ENCODE peak calls at places on chromosomes 13 and 19, in six cellular contexts. One of them, this sample, is unnamed.

GRCh38 chr19:18287836-18288772 is 6.7 kb upstream of the JUND start:
- DNase-seq in testis: no peak
- DNase-seq in breast epithelium: no peak
- DNase-seq in uterus: no peak
- DNase-seq in heart left ventricle: no peak
- DNase-seq in IMR-90: no peak
- DNase-seq in this sample: no peak

GRCh38 chr19:46913198-46913851 is 52.5 kb downstream of the ARHGAP35 start:
- DNase-seq in uterus: no peak
- DNase-seq in breast epithelium: no peak
- DNase-seq in testis: no peak
- DNase-seq in heart left ventricle: no peak
- DNase-seq in IMR-90: no peak
- DNase-seq in this sample: no peak

GRCh38 chr13:27712421-27712820 is 79.9 kb upstream of the GSX1 start:
- DNase-seq in uterus: no peak
- DNase-seq in breast epithelium: no peak
- DNase-seq in testis: peak; percentile 64
- DNase-seq in IMR-90: no peak
- DNase-seq in heart left ventricle: no peak
- DNase-seq in this sample: no peak

GRCh38 chr19:3785464-3785937 is 680 bp downstream of the MATK start:
- DNase-seq in testis: no peak
- DNase-seq in heart left ventricle: no peak
- DNase-seq in uterus: no peak
- DNase-seq in breast epithelium: no peak
- DNase-seq in IMR-90: no peak
- DNase-seq in this sample: no peak

GRCh38 chr19:2652504-2653099 is 49.9 kb downstream of the GNG7 start:
- DNase-seq in IMR-90: no peak
- DNase-seq in breast epithelium: no peak
- DNase-seq in testis: peak; percentile 53
- DNase-seq in heart left ventricle: no peak
- DNase-seq in uterus: no peak
- DNase-seq in this sample: no peak

GRCh38 chr13:93243375-93244063 is 16.9 kb downstream of the GPC6 start:
- DNase-seq in testis: no peak
- DNase-seq in breast epithelium: no peak
- DNase-seq in IMR-90: no peak
- DNase-seq in uterus: no peak
- DNase-seq in heart left ventricle: no peak
- DNase-seq in this sample: no peak

GRCh38 chr19:16587031-16588023 is 15.1 kb upstream of the SLC35E1 start:
- DNase-seq in IMR-90: peak; percentile 67
- DNase-seq in heart left ventricle: no peak
- DNase-seq in uterus: no peak
- DNase-seq in breast epithelium: no peak
- DNase-seq in testis: peak; percentile 80
- DNase-seq in this sample: no peak

GRCh38 chr19:34838753-34839431 is 65.9 kb upstream of the ZNF599 start:
- DNase-seq in breast epithelium: no peak
- DNase-seq in uterus: no peak
- DNase-seq in IMR-90: no peak
- DNase-seq in heart left ventricle: no peak
- DNase-seq in testis: peak; percentile 33
- DNase-seq in this sample: no peak

GRCh38 chr19:42037649-42038048 is 32.4 kb downstream of the GRIK5 start:
- DNase-seq in uterus: no peak
- DNase-seq in breast epithelium: no peak
- DNase-seq in heart left ventricle: no peak
- DNase-seq in IMR-90: no peak
- DNase-seq in testis: no peak
- DNase-seq in this sample: no peak

GRCh38 chr19:33978286-33978685 is 181.6 kb downstream of the KCTD15 start:
- DNase-seq in IMR-90: no peak
- DNase-seq in uterus: no peak
- DNase-seq in testis: no peak
- DNase-seq in heart left ventricle: no peak
- DNase-seq in breast epithelium: no peak
- DNase-seq in this sample: no peak

GRCh38 chr13:27822258-27822872 is 30.1 kb downstream of the GSX1 start:
- DNase-seq in breast epithelium: no peak
- DNase-seq in uterus: no peak
- DNase-seq in testis: no peak
- DNase-seq in heart left ventricle: no peak
- DNase-seq in IMR-90: no peak
- DNase-seq in this sample: peak; percentile 20

GRCh38 chr19:52992109-52993004 is 21.4 kb upstream of the ERVV-1 start:
- DNase-seq in breast epithelium: no peak
- DNase-seq in testis: peak; percentile 26
- DNase-seq in heart left ventricle: peak; percentile 66
- DNase-seq in IMR-90: no peak
- DNase-seq in uterus: peak; percentile 40
- DNase-seq in this sample: peak; percentile 87

GRCh38 chr19:51799311-51799997 is 4.5 kb downstream of the FPR3 start:
- DNase-seq in heart left ventricle: peak; percentile 90
- DNase-seq in breast epithelium: peak; percentile 75
- DNase-seq in uterus: peak; percentile 78
- DNase-seq in testis: peak; percentile 93
- DNase-seq in IMR-90: peak; percentile 94
- DNase-seq in this sample: peak; percentile 87

GRCh38 chr13:114151031-114151430 is 18.6 kb upstream of the RASA3 start:
- DNase-seq in breast epithelium: no peak
- DNase-seq in IMR-90: no peak
- DNase-seq in heart left ventricle: no peak
- DNase-seq in uterus: no peak
- DNase-seq in testis: no peak
- DNase-seq in this sample: no peak

GRCh38 chr19:8461376-8461775 is 16.6 kb downstream of the HNRNPM start:
- DNase-seq in heart left ventricle: no peak
- DNase-seq in IMR-90: no peak
- DNase-seq in testis: no peak
- DNase-seq in uterus: no peak
- DNase-seq in breast epithelium: no peak
- DNase-seq in this sample: no peak

GRCh38 chr19:39828015-39828633 is 5.8 kb downstream of the DYRK1B start:
- DNase-seq in IMR-90: no peak
- DNase-seq in heart left ventricle: no peak
- DNase-seq in testis: no peak
- DNase-seq in uterus: no peak
- DNase-seq in breast epithelium: no peak
- DNase-seq in this sample: no peak

GRCh38 chr19:18865973-18866799 is 29.8 kb downstream of the CERS1 start:
- DNase-seq in IMR-90: peak; percentile 36
- DNase-seq in breast epithelium: no peak
- DNase-seq in uterus: peak; percentile 67
- DNase-seq in testis: peak; percentile 80
- DNase-seq in heart left ventricle: no peak
- DNase-seq in this sample: no peak

GRCh38 chr19:46413262-46414031 is at the start of gene CCDC8:
- DNase-seq in uterus: peak; percentile 95
- DNase-seq in IMR-90: peak; percentile 92
- DNase-seq in breast epithelium: peak; percentile 73
- DNase-seq in heart left ventricle: peak; percentile 90
- DNase-seq in testis: peak; percentile 95
- DNase-seq in this sample: no peak

GRCh38 chr19:45999653-46000121 is 4.4 kb downstream of the CCDC61 start:
- DNase-seq in IMR-90: peak; percentile 43
- DNase-seq in testis: peak; percentile 28
- DNase-seq in uterus: peak; percentile 49
- DNase-seq in heart left ventricle: peak; percentile 55
- DNase-seq in breast epithelium: no peak
- DNase-seq in this sample: no peak

GRCh38 chr13:111359237-111359915 is 38.9 kb downstream of the TEX29 start:
- DNase-seq in testis: no peak
- DNase-seq in uterus: no peak
- DNase-seq in IMR-90: peak; percentile 27
- DNase-seq in breast epithelium: no peak
- DNase-seq in heart left ventricle: no peak
- DNase-seq in this sample: no peak

DNA sequence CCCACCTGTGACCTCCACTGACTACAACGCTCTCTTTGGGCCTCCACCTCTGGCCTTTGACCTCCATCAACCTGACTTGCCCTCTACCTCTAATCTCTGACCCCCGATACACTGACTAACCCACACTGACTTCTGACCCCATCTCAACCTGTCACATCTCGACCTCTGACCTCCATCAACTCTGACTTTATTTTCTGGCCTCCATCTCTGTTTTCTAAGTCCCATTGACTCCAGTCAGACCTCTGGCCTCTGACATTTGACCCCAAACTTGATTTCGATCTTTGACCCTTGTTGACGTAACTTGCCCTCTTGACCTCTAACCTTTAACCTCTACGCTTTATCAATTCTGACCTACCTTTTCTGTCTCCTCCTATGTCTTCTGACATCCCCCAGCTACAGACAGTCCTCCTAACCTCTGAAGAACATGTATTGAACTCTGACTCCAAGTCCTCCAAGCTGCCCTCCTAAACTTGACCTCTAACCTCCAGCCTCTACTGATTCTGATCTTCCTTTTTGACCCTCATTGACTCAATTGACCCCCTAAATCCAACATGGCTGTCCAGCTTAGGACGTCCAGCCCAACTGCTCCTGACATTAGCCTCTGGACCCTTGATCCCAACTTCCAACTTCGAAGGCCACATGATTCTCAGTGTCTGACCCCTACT is 815 bp downstream of the ACP4 start:
- DNase-seq in uterus: no peak
- DNase-seq in heart left ventricle: no peak
- DNase-seq in testis: no peak
- DNase-seq in breast epithelium: no peak
- DNase-seq in IMR-90: no peak
- DNase-seq in this sample: no peak
- TF ChIP-seq POLR2A in uterus: no peak
- TF ChIP-seq POLR2A in heart left ventricle: no peak
- TF ChIP-seq POLR2A in testis: no peak
- TF ChIP-seq POLR2A in breast epithelium: no peak
- TF ChIP-seq POLR2A in IMR-90: no peak
- TF ChIP-seq POLR2A in this sample: no peak

DNA sequence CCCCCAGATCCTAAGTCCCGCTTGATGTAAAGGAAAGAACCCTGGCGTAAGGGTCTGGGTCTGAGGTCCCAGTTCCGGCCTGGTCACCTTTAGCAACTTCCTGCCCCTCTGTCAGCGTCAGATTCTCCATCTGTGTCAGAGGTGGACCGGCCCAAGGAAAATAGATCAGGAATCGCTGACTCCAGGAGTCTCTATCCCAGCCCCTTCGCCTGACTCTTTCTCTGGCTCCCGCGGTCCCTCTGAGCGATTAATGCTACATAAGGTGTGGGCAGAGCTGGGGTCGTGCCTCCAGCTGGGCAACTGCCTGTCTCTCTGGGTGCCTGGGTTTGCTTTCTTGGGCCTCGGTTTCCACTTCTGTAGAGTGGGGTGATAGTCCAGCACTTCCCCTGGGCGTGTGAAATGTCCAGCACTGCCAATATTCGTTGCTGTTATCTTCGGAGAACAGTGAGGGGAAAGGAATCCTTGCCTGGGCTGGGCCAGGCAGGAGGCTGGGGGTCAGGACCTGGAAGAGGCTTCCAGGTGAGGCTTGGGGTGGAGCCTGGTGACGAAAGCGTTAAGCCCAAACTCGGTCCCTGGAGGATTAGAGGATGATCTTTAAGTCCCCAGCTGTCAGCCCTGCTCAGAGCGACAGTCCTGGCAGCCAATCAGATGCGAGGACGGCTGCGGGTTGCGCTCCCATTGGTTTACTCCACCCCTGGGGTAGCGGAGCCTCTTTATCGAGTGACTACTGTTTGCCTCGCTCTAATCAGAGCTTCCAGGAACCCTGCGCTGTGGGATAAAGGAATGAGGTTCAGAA is 767 bp downstream of the ABCA7 start:
- DNase-seq in breast epithelium: peak; percentile 87
- DNase-seq in uterus: peak; percentile 76
- DNase-seq in testis: peak; percentile 89
- DNase-seq in IMR-90: peak; percentile 93
- DNase-seq in heart left ventricle: peak; percentile 95
- DNase-seq in this sample: peak; percentile 93
- TF ChIP-seq POLR2A in breast epithelium: no peak
- TF ChIP-seq POLR2A in uterus: no peak
- TF ChIP-seq POLR2A in testis: no peak
- TF ChIP-seq POLR2A in IMR-90: no peak
- TF ChIP-seq POLR2A in heart left ventricle: no peak
- TF ChIP-seq POLR2A in this sample: no peak

GRCh38 chr19:10912619-10913018 is 15.8 kb downstream of the YIPF2 start:
- DNase-seq in breast epithelium: no peak
- DNase-seq in heart left ventricle: no peak
- DNase-seq in uterus: no peak
- DNase-seq in IMR-90: no peak
- DNase-seq in testis: no peak
- DNase-seq in this sample: no peak
- TF ChIP-seq POLR2A in breast epithelium: no peak
- TF ChIP-seq POLR2A in heart left ventricle: no peak
- TF ChIP-seq POLR2A in uterus: no peak
- TF ChIP-seq POLR2A in IMR-90: no peak
- TF ChIP-seq POLR2A in testis: no peak
- TF ChIP-seq POLR2A in this sample: no peak

GRCh38 chr13:72689181-72689696 is 38.2 kb downstream of the MZT1 start:
- DNase-seq in testis: no peak
- DNase-seq in breast epithelium: no peak
- DNase-seq in heart left ventricle: no peak
- DNase-seq in uterus: no peak
- DNase-seq in IMR-90: no peak
- DNase-seq in this sample: no peak

GRCh38 chr13:72696590-72696989 is 30.8 kb downstream of the MZT1 start:
- DNase-seq in testis: no peak
- DNase-seq in uterus: no peak
- DNase-seq in IMR-90: peak; percentile 10
- DNase-seq in breast epithelium: no peak
- DNase-seq in heart left ventricle: no peak
- DNase-seq in this sample: no peak

GRCh38 chr13:72693832-72694231 is 33.6 kb downstream of the MZT1 start:
- DNase-seq in IMR-90: no peak
- DNase-seq in heart left ventricle: no peak
- DNase-seq in breast epithelium: no peak
- DNase-seq in testis: no peak
- DNase-seq in uterus: no peak
- DNase-seq in this sample: no peak

GRCh38 chr13:72694314-72694713 is 33.1 kb downstream of the MZT1 start:
- DNase-seq in breast epithelium: no peak
- DNase-seq in testis: no peak
- DNase-seq in uterus: no peak
- DNase-seq in IMR-90: no peak
- DNase-seq in heart left ventricle: no peak
- DNase-seq in this sample: no peak

GRCh38 chr13:72692884-72693514 is 34.4 kb downstream of the MZT1 start:
- DNase-seq in heart left ventricle: no peak
- DNase-seq in IMR-90: no peak
- DNase-seq in testis: no peak
- DNase-seq in breast epithelium: no peak
- DNase-seq in uterus: no peak
- DNase-seq in this sample: no peak
- TF ChIP-seq POLR2A in heart left ventricle: no peak
- TF ChIP-seq POLR2A in IMR-90: no peak
- TF ChIP-seq POLR2A in testis: no peak
- TF ChIP-seq POLR2A in breast epithelium: no peak
- TF ChIP-seq POLR2A in uterus: no peak
- TF ChIP-seq POLR2A in this sample: no peak

This sample was measured in lower leg skin.